ENCODE peak calls at places on chromosome 1, in six cellular contexts. Z is heart left ventricle, C is small intestine, L is ovary, E is left ventricle myocardium inferior, R is endothelial cell of umbilical vein. J is an unnamed sample.
A peak's percentile ranks its signal among the peaks of the same experiment; 100 is the strongest.

GRCh38 chr1:93021539-93022134 is 57.4 kb upstream of the MTF2 start:
- DNase-seq in R (peak; percentile 57), L (no peak), Z (no peak), C (peak; percentile 55), E (no peak), J (no peak)

GRCh38 chr1:40305451-40305850 is 11.6 kb downstream of the COL9A2 start:
- DNase-seq in C (no peak), L (no peak), E (no peak), Z (no peak), R (no peak), J (no peak)

GRCh38 chr1:68168545-68169065 is 63.7 kb downstream of the WLS start:
- DNase-seq in L (no peak), E (no peak), C (no peak), Z (no peak), R (no peak), J (no peak)

GRCh38 chr1:87451229-87451900 is 122.7 kb downstream of the LMO4 start:
- DNase-seq in L (no peak), Z (no peak), C (no peak), R (no peak), E (no peak), J (no peak)

GRCh38 chr1:55916480-55916879 is 662.9 kb downstream of the PLPP3 start:
- DNase-seq in L (no peak), C (no peak), R (no peak), Z (no peak), E (no peak), J (no peak)

GRCh38 chr1:95653598-95653997 is 419.6 kb downstream of the RWDD3 start:
- DNase-seq in E (no peak), L (no peak), C (no peak), R (no peak), Z (no peak), J (no peak)

GRCh38 chr1:159872896-159873295 is 10.4 kb upstream of the VSIG8 start:
- DNase-seq in R (no peak), Z (no peak), E (no peak), C (no peak), L (no peak), J (no peak)

GRCh38 chr1:107683683-107684082 is 281.3 kb downstream of the VAV3 start:
- DNase-seq in E (no peak), L (no peak), Z (no peak), R (no peak), C (peak; percentile 51), J (no peak)

GRCh38 chr1:16145988-16146887 is 9.6 kb downstream of the EPHA2 start:
- DNase-seq in Z (peak; percentile 89), C (no peak), R (peak; percentile 93), E (peak; percentile 86), L (peak; percentile 87), J (peak; percentile 85)

GRCh38 chr1:231124746-231125145 is 37.1 kb upstream of the TRIM67 start:
- DNase-seq in R (no peak), C (no peak), L (no peak), E (no peak), Z (no peak), J (no peak)

GRCh38 chr1:43068911-43069310 is 103.2 kb downstream of the EBNA1BP2 start:
- DNase-seq in L (no peak), Z (no peak), E (no peak), R (no peak), C (no peak), J (no peak)

GRCh38 chr1:87968259-87968955 is 639.7 kb downstream of the LMO4 start:
- DNase-seq in E (peak; percentile 41), L (peak; percentile 39), R (peak; percentile 96), Z (peak; percentile 54), C (no peak), J (peak; percentile 50)

GRCh38 chr1:157411064-157411463 is 141.3 kb downstream of the FCRL5 start:
- DNase-seq in Z (no peak), E (no peak), C (no peak), R (no peak), L (no peak), J (no peak)

GRCh38 chr1:51328279-51328678 is 2.1 kb downstream of the TTC39A start:
- DNase-seq in E (no peak), Z (no peak), L (no peak), C (no peak), R (no peak), J (no peak)

GRCh38 chr1:51328926-51329325 is 1.4 kb downstream of the TTC39A start:
- DNase-seq in E (no peak), L (no peak), C (no peak), R (no peak), Z (no peak), J (no peak)

GRCh38 chr1:51330331-51331201 is at the start of gene TTC39A:
- DNase-seq in Z (no peak), R (no peak), L (no peak), C (no peak), E (no peak), J (no peak)

GRCh38 chr1:51329443-51330325 is 678 bp downstream of the TTC39A start:
- DNase-seq in L (no peak), R (no peak), C (peak; percentile 69), E (peak; percentile 68), Z (peak; percentile 65), J (peak; percentile 58)

GRCh38 chr1:51331206-51332100 is 1.1 kb upstream of the TTC39A start:
- DNase-seq in R (peak; percentile 41), E (no peak), C (peak; percentile 67), L (no peak), Z (no peak), J (no peak)
- H3K4me3 ChIP-seq in R (no peak overlapping the region), E (peak overlapping the region; percentile 69), C (no peak overlapping the region), L (no peak overlapping the region), Z (peak overlapping the region; percentile 16), J (no peak overlapping the region)

GRCh38 chr1:182339684-182340083 is 51.9 kb downstream of the GLUL start:
- DNase-seq in R (no peak), E (no peak), C (no peak), Z (no peak), L (no peak), J (no peak)
- H3K4me3 ChIP-seq in R (no peak overlapping the region), E (no peak overlapping the region), C (no peak overlapping the region), Z (no peak overlapping the region), L (no peak overlapping the region), J (no peak overlapping the region)

GRCh38 chr1:211328084-211328694 is 1.6 kb downstream of the TRAF5 start:
- DNase-seq in Z (no peak), E (no peak), C (no peak), L (no peak), R (no peak), J (no peak)
- H3K4me3 ChIP-seq in Z (no peak overlapping the region), E (peak overlapping the region; percentile 90), C (no peak overlapping the region), L (peak overlapping the region; percentile 80), R (no peak overlapping the region), J (no peak overlapping the region)

GRCh38 chr1:150171801-150172200 is 22.1 kb downstream of the PLEKHO1 start:
- DNase-seq in E (no peak), L (no peak), C (peak; percentile 43), Z (no peak), R (no peak), J (no peak)
- H3K4me3 ChIP-seq in E (no peak overlapping the region), L (no peak overlapping the region), C (no peak overlapping the region), Z (no peak overlapping the region), R (no peak overlapping the region), J (no peak overlapping the region)

GRCh38 chr1:8027748-8028631 is 1.9 kb upstream of the ERRFI1 start:
- DNase-seq in C (peak; percentile 72), R (peak; percentile 85), E (no peak), L (no peak), Z (no peak), J (no peak)
- H3K4me3 ChIP-seq in C (no peak overlapping the region), R (no peak overlapping the region), E (peak overlapping the region; percentile 94), L (no peak overlapping the region), Z (no peak overlapping the region), J (no peak overlapping the region)

GRCh38 chr1:31910933-31911332 is 27.2 kb downstream of the PTP4A2 start:
- DNase-seq in Z (no peak), L (no peak), R (no peak), C (no peak), E (no peak), J (no peak)
- H3K4me3 ChIP-seq in Z (no peak overlapping the region), L (no peak overlapping the region), R (no peak overlapping the region), C (no peak overlapping the region), E (no peak overlapping the region), J (no peak overlapping the region)

GRCh38 chr1:235409045-235409820 is 42.0 kb downstream of the TBCE start:
- DNase-seq in C (peak; percentile 82), L (no peak), R (no peak), E (no peak), Z (no peak), J (no peak)

GRCh38 chr1:235410467-235410866 is 43.2 kb downstream of the TBCE start:
- DNase-seq in Z (no peak), C (no peak), R (no peak), L (no peak), E (no peak), J (no peak)

GRCh38 chr1:235407419-235407818 is 40.2 kb downstream of the TBCE start:
- DNase-seq in R (no peak), L (no peak), E (no peak), C (no peak), Z (no peak), J (no peak)

GRCh38 chr1:235411489-235412486 is 44.6 kb downstream of the TBCE start:
- DNase-seq in R (no peak), C (peak; percentile 92), E (no peak), L (no peak), Z (no peak), J (no peak)

GRCh38 chr1:235408503-235408960 is 41.3 kb downstream of the TBCE start:
- DNase-seq in L (no peak), Z (no peak), E (no peak), C (peak; percentile 61), R (no peak), J (no peak)
- H3K4me3 ChIP-seq in L (no peak overlapping the region), Z (no peak overlapping the region), E (no peak overlapping the region), C (no peak overlapping the region), R (no peak overlapping the region), J (no peak overlapping the region)